ENCODE peak calls at places on chromosome 3, in five cellular contexts. R is stimulated activated CD8-positive, alpha-beta memory T cell treated with anti-CD3 and anti-CD28 coated beads, Interleukin-4, amount 100 ng/mL, for 4 hours; M is endodermal cell; F is stimulated activated CD4-positive, alpha-beta T cell treated with anti-CD3 and anti-CD28 coated beads, Interleukin-2, amount 100 ng/mL, for 48 hours; W is HFFc6. H is an unnamed sample.
A peak's percentile ranks its signal among the peaks of the same experiment; 100 is the strongest.

GRCh38 chr3:15451468-15452113 is 24.2 kb downstream of the EAF1 start:
- DNase-seq in R (no peak), M (peak; percentile 31), F (no peak), W (no peak), H (no peak)

GRCh38 chr3:53794597-53794996 is 51.6 kb downstream of the CHDH start:
- DNase-seq in R (no peak), M (no peak), F (no peak), W (peak; percentile 47), H (no peak)

GRCh38 chr3:45964139-45964538 is 20.9 kb downstream of the CXCR6 start:
- DNase-seq in R (no peak), M (no peak), F (peak; percentile 40), W (no peak), H (no peak)

GRCh38 chr3:67678665-67679064 is 24.3 kb upstream of the SUCLG2 start:
- DNase-seq in R (no peak), M (no peak), F (no peak), W (no peak), H (no peak)

GRCh38 chr3:196947860-196948441 is 5.6 kb upstream of the NCBP2 start:
- DNase-seq in R (no peak), M (no peak), F (no peak), W (no peak), H (no peak)

GRCh38 chr3:113234688-113235260 is 23.4 kb downstream of the BOC start:
- DNase-seq in R (no peak), M (no peak), F (no peak), W (no peak), H (no peak)

GRCh38 chr3:182435860-182436259 is 357.4 kb upstream of the ATP11B start:
- DNase-seq in R (no peak), M (no peak), F (no peak), W (no peak), H (no peak)

GRCh38 chr3:50926868-50927267 is 252.1 kb downstream of the DOCK3 start:
- DNase-seq in R (no peak), M (no peak), F (no peak), W (no peak), H (no peak)

GRCh38 chr3:70049761-70050160 is 50.2 kb downstream of the SAMMSON start:
- DNase-seq in R (no peak), M (no peak), F (no peak), W (peak; percentile 7), H (no peak)

GRCh38 chr3:75192065-75192658 is 472.0 kb upstream of the FRG2C start:
- DNase-seq in R (no peak), M (peak; percentile 90), F (peak; percentile 38), W (peak; percentile 35), H (no peak)

GRCh38 chr3:32220006-32220405 is 18.5 kb upstream of the CMTM8 start:
- DNase-seq in R (no peak), M (no peak), F (no peak), W (peak; percentile 54), H (no peak)

GRCh38 chr3:16516695-16517481 is 3.4 kb upstream of the RFTN1 start:
- DNase-seq in R (no peak), M (peak; percentile 71), F (no peak), W (peak; percentile 58), H (no peak)

GRCh38 chr3:157530637-157531300 is 27.6 kb upstream of the VEPH1 start:
- DNase-seq in R (no peak), M (no peak), F (no peak), W (peak; percentile 28), H (no peak)

GRCh38 chr3:47469616-47470015 is 6.1 kb downstream of the SCAP start:
- DNase-seq in R (no peak), M (no peak), F (no peak), W (no peak), H (no peak)

GRCh38 chr3:14765576-14766427 is 53.0 kb upstream of the FGD5 start:
- DNase-seq in R (no peak), M (peak; percentile 40), F (no peak), W (no peak), H (no peak)

GRCh38 chr3:59873576-59874230 is 823.9 kb upstream of the CFAP20DC start:
- DNase-seq in R (no peak), M (no peak), F (no peak), W (no peak), H (no peak)

GRCh38 chr3:49476563-49476962 is 6.5 kb downstream of the DAG1 start:
- DNase-seq in R (no peak), M (no peak), F (no peak), W (no peak), H (no peak)

GRCh38 chr3:69113536-69113935 is 8.9 kb downstream of the LMOD3 start:
- DNase-seq in R (no peak), M (no peak), F (no peak), W (no peak), H (no peak)

GRCh38 chr3:129820587-129820986 is 72.9 kb downstream of the TMCC1 start:
- DNase-seq in R (no peak), M (no peak), F (no peak), W (no peak), H (no peak)

GRCh38 chr3:157447026-157447694 is 10.5 kb downstream of the PTX3 start:
- DNase-seq in R (no peak), M (no peak), F (no peak), W (peak; percentile 60), H (no peak)

GRCh38 chr3:161263057-161263456 is 41.9 kb downstream of the NMD3 start:
- DNase-seq in R (no peak), M (no peak), F (no peak), W (peak; percentile 65), H (no peak)

GRCh38 chr3:172625404-172625803 is 85.5 kb downstream of the NCEH1 start:
- DNase-seq in R (no peak), M (no peak), F (no peak), W (no peak), H (no peak)

H was measured in NCI-H1048.